ENCODE peak calls at places on chromosomes 7 and 10, in six cellular contexts. O, I, E, F, H and V are unnamed samples.

GRCh38 chr7:24378871-24379608 is 95.0 kb downstream of the NPY start:
- DNase-seq in O (no peak), I (no peak), E (peak), F (no peak), H (peak), V (no peak)

GRCh38 chr7:50531401-50531906 is 33.8 kb downstream of the DDC start:
- DNase-seq in O (no peak), I (no peak), E (no peak), F (no peak), H (peak), V (no peak)

GRCh38 chr10:69407621-69408301 is 9.0 kb downstream of the TACR2 start:
- DNase-seq in O (peak), I (peak), E (no peak), F (no peak), H (no peak), V (no peak)

GRCh38 chr10:11434323-11434722 is 177.1 kb downstream of the USP6NL start:
- DNase-seq in O (peak), I (no peak), E (no peak), F (no peak), H (no peak), V (no peak)

GRCh38 chr7:21580073-21580521 is 37.3 kb downstream of the DNAH11 start:
- DNase-seq in O (no peak), I (no peak), E (no peak), F (peak), H (peak), V (peak)

GRCh38 chr10:132862485-132863420 is 76.8 kb upstream of the NKX6-2 start:
- DNase-seq in O (no peak), I (no peak), E (peak), F (no peak), H (no peak), V (no peak)

GRCh38 chr7:147394329-147394728 is 1196.2 kb upstream of the C7orf33 start:
- DNase-seq in O (no peak), I (no peak), E (no peak), F (no peak), H (no peak), V (no peak)

GRCh38 chr10:33899578-33900531 is 565.4 kb upstream of the NRP1 start:
- DNase-seq in O (no peak), I (no peak), E (no peak), F (no peak), H (peak), V (peak)

GRCh38 chr10:97726636-97727178 is 10.2 kb upstream of the ZFYVE27 start:
- DNase-seq in O (no peak), I (no peak), E (no peak), F (no peak), H (peak), V (no peak)

GRCh38 chr7:151570366-151570915 is 50.7 kb upstream of the RHEB start:
- DNase-seq in O (peak), I (no peak), E (no peak), F (no peak), H (no peak), V (no peak)

GRCh38 chr10:72812798-72813430 is 80.6 kb upstream of the OIT3 start:
- DNase-seq in O (no peak), I (no peak), E (no peak), F (peak), H (peak), V (no peak)

GRCh38 chr10:92750788-92751533 is 61.2 kb downstream of the HHEX start:
- DNase-seq in O (peak), I (no peak), E (no peak), F (no peak), H (peak), V (no peak)

GRCh38 chr7:45574521-45575500 is 643 bp downstream of the ADCY1 start:
- DNase-seq in O (peak), I (no peak), E (no peak), F (no peak), H (peak), V (peak)

GRCh38 chr7:135597181-135597925 is 39.6 kb downstream of the NUP205 start:
- DNase-seq in O (no peak), I (no peak), E (no peak), F (no peak), H (peak), V (no peak)

GRCh38 chr7:151249732-151250072 is 1.2 kb upstream of the SMARCD3 start:
- DNase-seq in O (peak), I (no peak), E (no peak), F (no peak), H (peak), V (no peak)

GRCh38 chr10:131094406-131095108 is 217.0 kb downstream of the TCERG1L start:
- DNase-seq in O (no peak), I (no peak), E (no peak), F (no peak), H (peak), V (no peak)

GRCh38 chr10:125102821-125103220 is 57.5 kb downstream of the CTBP2 start:
- DNase-seq in O (no peak), I (no peak), E (peak), F (no peak), H (no peak), V (no peak)

GRCh38 chr10:60863796-60864195 is 80.2 kb downstream of the RHOBTB1 start:
- DNase-seq in O (no peak), I (no peak), E (no peak), F (no peak), H (no peak), V (no peak)

GRCh38 chr7:44180631-44181030 is 8.6 kb downstream of the GCK start:
- DNase-seq in O (no peak), I (no peak), E (peak), F (no peak), H (no peak), V (no peak)

GRCh38 chr10:100174699-100175677 is 10.8 kb downstream of the ERLIN1 start:
- DNase-seq in O (no peak), I (peak), E (no peak), F (no peak), H (no peak), V (no peak)

GRCh38 chr7:50471970-50472369 is 21.8 kb upstream of the FIGNL1 start:
- DNase-seq in O (no peak), I (no peak), E (no peak), F (no peak), H (no peak), V (no peak)